ENCODE peak calls at places on chromosomes 3 and 15, in ten cellular contexts. R is psoas muscle, W is MM.1S, Q is nephron progenitor cell, M is astrocyte of the spinal cord, F is mucosa of descending colon, H is A549, C is AG09309, J is astrocyte of the cerebellum, O is GM12865. Y is an unnamed sample.

GRCh38 chr3:85259748-85260147 is 301.0 kb downstream of the CADM2 start:
- DNase-seq in W (no peak), H (no peak), C (no peak), R (no peak), Q (no peak), O (no peak), M (no peak), F (no peak), J (no peak), Y (no peak)

GRCh38 chr15:59611277-59612260 is at the start of gene GCNT3:
- DNase-seq in Q (no peak), R (no peak), C (no peak), M (peak), F (no peak), J (no peak), H (peak), O (no peak), W (no peak), Y (peak)

GRCh38 chr3:196712514-196713413 is 587 bp downstream of the PIGX start:
- DNase-seq in M (peak), R (peak), O (peak), W (no peak), H (peak), J (no peak), F (peak), Q (peak), C (no peak), Y (no peak)

GRCh38 chr3:192038726-192039125 is 577.8 kb downstream of the PYDC2 start:
- DNase-seq in M (peak), J (no peak), C (no peak), W (peak), F (no peak), O (no peak), Q (no peak), R (no peak), H (no peak), Y (no peak)

GRCh38 chr3:57079221-57079831 is 18.9 kb downstream of the SPATA12 start:
- DNase-seq in M (no peak), Q (peak), C (no peak), O (no peak), H (peak), F (peak), R (no peak), J (no peak), W (no peak), Y (peak)

GRCh38 chr3:137065381-137065780 is 107.6 kb downstream of the IL20RB start:
- DNase-seq in H (no peak), Q (no peak), F (no peak), O (no peak), M (no peak), R (no peak), C (no peak), W (no peak), J (no peak), Y (no peak)

GRCh38 chr3:14520967-14521366 is 19.2 kb downstream of the GRIP2 start:
- DNase-seq in F (no peak), M (no peak), C (no peak), O (no peak), R (peak), Q (no peak), J (no peak), W (no peak), H (no peak), Y (no peak)

GRCh38 chr15:99514306-99514705 is 51.5 kb upstream of the MEF2A start:
- DNase-seq in W (no peak), M (no peak), R (no peak), J (no peak), C (no peak), O (peak), F (no peak), Q (no peak), H (no peak), Y (no peak)

GRCh38 chr3:180680097-180680430 is 775 bp upstream of the CCDC39 start:
- DNase-seq in H (peak), O (peak), F (no peak), W (peak), M (peak), R (no peak), Q (no peak), J (peak), C (no peak), Y (peak)

DNA sequence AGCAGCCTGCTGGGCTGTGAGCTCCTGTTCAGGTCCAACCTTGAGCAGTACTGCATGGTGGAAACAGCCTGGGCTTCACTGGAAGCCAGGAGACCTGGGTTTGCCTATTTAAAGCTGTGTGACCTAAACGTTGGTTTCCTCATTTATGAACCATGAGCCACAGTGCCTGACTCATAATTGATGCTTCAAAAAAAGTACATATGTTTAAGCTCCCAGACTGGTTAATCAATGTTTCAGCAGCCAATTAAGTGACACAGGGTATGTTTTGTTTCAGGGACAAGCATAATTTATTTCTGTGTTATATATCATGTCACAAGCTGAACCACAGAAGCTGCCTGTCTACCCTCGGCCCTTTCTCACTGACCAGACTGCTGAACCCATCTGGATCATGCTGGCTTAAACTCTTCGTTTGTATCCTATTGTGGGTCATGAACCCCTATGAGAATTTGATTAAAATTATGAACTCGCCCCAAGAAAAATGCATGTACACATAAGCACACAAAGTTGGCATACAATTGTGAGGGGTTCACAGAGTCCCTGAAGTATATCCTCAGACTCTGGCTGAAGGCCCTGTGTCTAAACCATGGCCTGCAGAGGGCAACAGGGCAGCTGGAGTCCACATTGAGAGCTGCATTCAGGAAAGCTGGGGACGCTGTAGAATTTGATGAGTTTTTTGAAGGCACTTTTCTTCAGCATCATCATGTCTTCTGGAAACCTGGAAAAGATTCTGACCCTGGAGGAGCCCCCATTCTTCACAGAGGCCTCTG is 23.7 kb downstream of the HDC start:
- DNase-seq in R (no peak), Q (no peak), O (no peak), C (no peak), H (no peak), J (no peak), M (no peak), F (no peak), W (no peak), Y (no peak)
- TF ChIP-seq CTCF in R (no peak), Q (no peak), O (no peak), C (no peak), H (no peak), J (no peak), M (no peak), F (no peak), W (no peak), Y (peak)

DNA sequence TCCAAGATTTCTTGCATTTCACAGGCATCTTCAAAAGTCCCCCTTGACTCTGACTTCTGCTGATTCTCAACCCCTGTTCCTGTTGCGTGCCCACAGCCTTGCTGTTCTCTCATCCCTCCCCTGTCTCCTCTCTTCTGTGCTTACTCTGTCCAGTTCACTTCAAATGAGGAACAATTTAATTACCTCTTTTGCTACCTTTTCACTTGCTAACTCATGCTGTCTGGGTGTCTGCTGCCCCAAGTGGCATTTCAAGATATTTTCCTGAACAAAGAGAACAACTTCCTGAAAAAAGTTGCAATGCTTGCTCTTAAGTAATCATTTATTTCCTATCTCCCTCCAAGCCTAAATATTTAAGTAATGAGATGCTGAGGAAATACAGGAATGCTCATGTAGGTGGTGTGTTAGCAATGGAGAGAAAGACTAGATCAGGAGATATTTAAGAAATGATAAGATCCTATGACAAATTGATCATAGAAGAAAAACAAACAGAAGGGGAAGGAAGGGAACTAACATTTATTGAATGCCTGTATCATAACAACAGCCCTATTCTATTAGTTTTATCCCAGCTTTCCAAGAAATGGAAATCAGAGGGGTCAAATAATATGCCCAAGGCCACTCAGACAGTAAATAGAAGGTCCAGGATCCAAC is 42.2 kb downstream of the SV2B start:
- DNase-seq in W (peak), H (peak), J (no peak), O (peak), C (no peak), F (no peak), M (no peak), R (no peak), Q (no peak), Y (peak)
- TF ChIP-seq CTCF in W (peak), H (peak), J (peak), O (peak), C (peak), F (no peak), M (peak), R (no peak), Q (peak), Y (peak)

GRCh38 chr3:117102441-117102840 is 392.9 kb downstream of the TUSC7 start:
- DNase-seq in F (no peak), R (no peak), W (no peak), J (no peak), C (no peak), M (no peak), H (no peak), O (no peak), Q (no peak), Y (no peak)

GRCh38 chr3:117104381-117104780 is 394.8 kb downstream of the TUSC7 start:
- DNase-seq in R (no peak), Q (no peak), O (no peak), F (no peak), W (no peak), M (no peak), C (no peak), J (no peak), H (no peak), Y (no peak)

GRCh38 chr3:117104792-117105191 is 395.2 kb downstream of the TUSC7 start:
- DNase-seq in M (no peak), R (no peak), J (no peak), H (no peak), O (no peak), C (no peak), F (no peak), Q (no peak), W (no peak), Y (no peak)

GRCh38 chr3:117101697-117102096 is 392.1 kb downstream of the TUSC7 start:
- DNase-seq in Q (no peak), O (no peak), J (no peak), C (no peak), M (no peak), H (no peak), W (no peak), F (no peak), R (no peak), Y (no peak)

DNA sequence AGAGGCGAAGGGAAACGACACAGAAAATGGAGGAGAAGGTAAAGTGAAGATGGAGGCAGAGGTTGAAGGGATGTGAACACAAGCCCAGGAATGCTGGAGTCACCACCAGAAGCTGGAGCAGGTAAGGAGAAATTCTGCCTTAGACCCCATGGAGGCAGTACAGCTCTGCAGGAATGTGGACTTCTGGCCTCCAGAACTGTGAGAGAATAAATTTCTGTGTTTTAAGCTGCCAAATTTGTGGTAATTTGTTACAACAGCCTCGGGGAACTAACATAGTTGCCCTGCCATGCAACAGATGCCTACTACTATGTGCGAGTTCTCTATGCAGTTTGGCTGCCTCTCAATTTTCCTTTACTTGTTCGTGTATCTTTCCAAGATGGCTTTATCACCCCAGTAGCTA is 394.1 kb downstream of the TUSC7 start:
- DNase-seq in W (no peak), H (no peak), C (no peak), O (no peak), Q (no peak), F (no peak), M (no peak), R (no peak), J (no peak), Y (no peak)
- TF ChIP-seq CTCF in W (no peak), H (no peak), C (no peak), O (no peak), Q (no peak), F (no peak), M (peak), R (no peak), J (peak), Y (no peak)

GRCh38 chr3:61855211-61855610 is 293.8 kb downstream of the PTPRG start:
- DNase-seq in R (no peak), F (no peak), H (no peak), C (no peak), O (no peak), J (no peak), Q (no peak), M (peak), W (no peak), Y (no peak)
- TF ChIP-seq CTCF in R (no peak), F (no peak), H (no peak), C (no peak), O (no peak), J (no peak), Q (no peak), M (no peak), W (no peak), Y (no peak)

GRCh38 chr3:143795849-143796248 is 52.4 kb downstream of the SLC9A9 start:
- DNase-seq in F (no peak), R (no peak), H (no peak), M (no peak), C (no peak), Q (no peak), J (no peak), O (no peak), W (no peak), Y (no peak)
- TF ChIP-seq CTCF in F (no peak), R (no peak), H (no peak), M (no peak), C (peak), Q (no peak), J (no peak), O (no peak), W (no peak), Y (no peak)

GRCh38 chr3:186589115-186589514 is 18.6 kb downstream of the DNAJB11 start:
- DNase-seq in R (no peak), H (peak), J (no peak), W (peak), C (no peak), F (no peak), M (no peak), O (no peak), Q (no peak), Y (no peak)
- TF ChIP-seq CTCF in R (no peak), H (peak), J (peak), W (peak), C (no peak), F (no peak), M (peak), O (no peak), Q (peak), Y (peak)

GRCh38 chr3:50211930-50212329 is 6.9 kb downstream of the SLC38A3 start:
- DNase-seq in M (no peak), Q (no peak), H (no peak), W (no peak), O (no peak), F (no peak), C (peak), R (no peak), J (no peak), Y (no peak)

GRCh38 chr3:50213383-50213782 is 8.3 kb downstream of the SLC38A3 start:
- DNase-seq in O (no peak), C (no peak), Q (no peak), F (no peak), H (no peak), M (no peak), J (no peak), W (no peak), R (no peak), Y (no peak)

GRCh38 chr3:50212971-50213370 is 7.9 kb downstream of the SLC38A3 start:
- DNase-seq in H (no peak), R (no peak), J (no peak), Q (no peak), C (no peak), M (no peak), F (no peak), W (no peak), O (no peak), Y (no peak)

GRCh38 chr3:50210510-50211367 is 5.7 kb downstream of the SLC38A3 start:
- DNase-seq in O (no peak), C (no peak), F (no peak), Q (no peak), J (no peak), R (no peak), H (no peak), W (no peak), M (no peak), Y (no peak)

DNA sequence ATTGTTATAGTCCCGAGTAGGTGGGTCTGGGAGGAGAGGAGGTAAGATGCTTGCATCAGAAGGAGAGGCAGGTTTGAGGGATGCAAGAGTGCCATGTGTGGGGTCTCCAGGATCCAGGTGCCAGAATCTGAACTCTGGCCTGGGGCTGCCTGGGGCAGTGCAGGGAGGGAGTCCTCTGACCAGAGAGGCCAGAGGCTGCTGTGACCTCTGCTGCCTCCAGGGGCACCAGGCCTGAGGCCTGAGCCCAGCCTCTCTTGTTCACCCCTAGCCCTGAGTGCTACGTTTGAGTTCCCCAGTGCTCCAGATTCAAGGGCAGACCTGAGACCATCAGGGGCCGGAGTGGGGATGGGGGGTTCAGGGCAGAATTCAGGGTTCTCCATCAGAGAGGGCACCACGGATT is 7.4 kb downstream of the SLC38A3 start:
- DNase-seq in H (no peak), R (no peak), C (no peak), Q (no peak), M (no peak), W (no peak), F (no peak), J (no peak), O (no peak), Y (no peak)
- TF ChIP-seq CTCF in H (no peak), R (no peak), C (no peak), Q (peak), M (no peak), W (no peak), F (no peak), J (no peak), O (peak), Y (no peak)

GRCh38 chr3:11989383-11990050 is 14.7 kb upstream of the SYN2 start:
- DNase-seq in F (no peak), H (no peak), J (no peak), O (no peak), M (no peak), Q (no peak), R (no peak), W (no peak), C (no peak), Y (no peak)

GRCh38 chr3:11998091-11998490 is 6.1 kb upstream of the SYN2 start:
- DNase-seq in C (no peak), F (no peak), J (no peak), W (no peak), O (no peak), R (no peak), H (no peak), M (no peak), Q (no peak), Y (no peak)

GRCh38 chr3:11996500-11996899 is 7.7 kb upstream of the SYN2 start:
- DNase-seq in M (no peak), H (no peak), O (no peak), Q (no peak), R (no peak), F (no peak), W (no peak), J (no peak), C (no peak), Y (no peak)

GRCh38 chr3:11991751-11992150 is 12.4 kb upstream of the SYN2 start:
- DNase-seq in J (no peak), H (no peak), O (no peak), F (no peak), Q (no peak), M (no peak), W (no peak), R (no peak), C (no peak), Y (no peak)

GRCh38 chr3:11995061-11995460 is 9.1 kb upstream of the SYN2 start:
- DNase-seq in Q (peak), W (peak), M (no peak), O (no peak), R (no peak), C (no peak), H (no peak), F (no peak), J (no peak), Y (no peak)
- TF ChIP-seq CTCF in Q (no peak), W (no peak), M (no peak), O (no peak), R (no peak), C (no peak), H (no peak), F (no peak), J (no peak), Y (no peak)

Y was measured in GM13977.